ENCODE peak calls at places on chromosome 7, in nine cellular contexts. E is astrocyte of the cerebellum, C is esophagus squamous epithelium, M is psoas muscle, J is upper lobe of right lung, G is DND-41, V is lower lobe of right lung, N is OCI-LY7, T is fibroblast of the aortic adventitia. W is an unnamed sample.

GRCh38 chr7:65239707-65240352 is 133.8 kb upstream of the ZNF92 start:
- DNase-seq in C (no peak), N (no peak), J (peak), V (peak), E (no peak), G (no peak), M (no peak), T (no peak), W (no peak)

GRCh38 chr7:36232971-36233550 is 80.0 kb downstream of the EEPD1 start:
- DNase-seq in J (no peak), V (no peak), M (no peak), T (no peak), E (no peak), G (no peak), C (no peak), N (no peak), W (no peak)

GRCh38 chr7:131501422-131501821 is 55.0 kb downstream of the PODXL start:
- DNase-seq in M (no peak), C (no peak), E (peak), T (peak), N (no peak), G (peak), V (no peak), J (no peak), W (peak)

GRCh38 chr7:31850601-31851000 is 163.6 kb downstream of the PPP1R17 start:
- DNase-seq in E (no peak), G (no peak), V (no peak), J (no peak), T (no peak), C (no peak), N (no peak), M (no peak), W (no peak)

GRCh38 chr7:31811650-31812461 is 124.8 kb downstream of the PPP1R17 start:
- DNase-seq in V (peak), E (no peak), J (no peak), M (no peak), T (peak), G (no peak), C (no peak), N (no peak), W (peak)

GRCh38 chr7:95476904-95477594 is 8.7 kb upstream of the ASB4 start:
- DNase-seq in T (peak), G (peak), M (peak), J (no peak), V (peak), E (peak), C (no peak), N (peak), W (no peak)

GRCh38 chr7:372546-372938 is 82.6 kb downstream of the FOXL3 start:
- DNase-seq in C (no peak), T (no peak), M (no peak), J (peak), N (no peak), E (no peak), V (no peak), G (no peak), W (no peak)

GRCh38 chr7:105477908-105478307 is 44.2 kb downstream of the PUS7 start:
- DNase-seq in V (no peak), C (no peak), T (no peak), J (no peak), N (no peak), E (no peak), G (no peak), M (no peak), W (no peak)

GRCh38 chr7:99229234-99229633 is 21.3 kb upstream of the KPNA7 start:
- DNase-seq in M (no peak), T (no peak), E (no peak), V (no peak), C (no peak), J (no peak), N (no peak), G (no peak), W (no peak)

GRCh38 chr7:13894956-13895355 is 94.5 kb downstream of the ETV1 start:
- DNase-seq in N (no peak), J (no peak), M (no peak), T (no peak), C (no peak), E (no peak), V (no peak), G (no peak), W (no peak)

GRCh38 chr7:119572132-119572531 is 700.8 kb upstream of the KCND2 start:
- DNase-seq in E (no peak), C (no peak), V (no peak), J (no peak), M (no peak), N (no peak), T (no peak), G (no peak), W (no peak)

GRCh38 chr7:117871778-117872538 is 1.3 kb downstream of the CTTNBP2 start:
- DNase-seq in G (no peak), N (no peak), J (no peak), M (peak), V (no peak), C (no peak), E (no peak), T (peak), W (no peak)

GRCh38 chr7:106062521-106062931 is 49.6 kb downstream of the SYPL1 start:
- DNase-seq in E (no peak), N (peak), T (no peak), G (no peak), C (no peak), M (no peak), J (no peak), V (no peak), W (no peak)

GRCh38 chr7:47277321-47277781 is 304.6 kb downstream of the TNS3 start:
- DNase-seq in C (no peak), V (no peak), E (no peak), T (no peak), M (no peak), G (no peak), J (no peak), N (no peak), W (no peak)

GRCh38 chr7:155466142-155466813 is 8.3 kb downstream of the EN2 start:
- DNase-seq in N (no peak), E (no peak), M (no peak), T (no peak), V (no peak), C (no peak), J (no peak), G (no peak), W (no peak)

GRCh38 chr7:151795168-151795754 is 81.7 kb downstream of the PRKAG2 start:
- DNase-seq in J (peak), E (no peak), V (no peak), C (no peak), G (no peak), N (no peak), T (no peak), M (peak), W (no peak)

DNA sequence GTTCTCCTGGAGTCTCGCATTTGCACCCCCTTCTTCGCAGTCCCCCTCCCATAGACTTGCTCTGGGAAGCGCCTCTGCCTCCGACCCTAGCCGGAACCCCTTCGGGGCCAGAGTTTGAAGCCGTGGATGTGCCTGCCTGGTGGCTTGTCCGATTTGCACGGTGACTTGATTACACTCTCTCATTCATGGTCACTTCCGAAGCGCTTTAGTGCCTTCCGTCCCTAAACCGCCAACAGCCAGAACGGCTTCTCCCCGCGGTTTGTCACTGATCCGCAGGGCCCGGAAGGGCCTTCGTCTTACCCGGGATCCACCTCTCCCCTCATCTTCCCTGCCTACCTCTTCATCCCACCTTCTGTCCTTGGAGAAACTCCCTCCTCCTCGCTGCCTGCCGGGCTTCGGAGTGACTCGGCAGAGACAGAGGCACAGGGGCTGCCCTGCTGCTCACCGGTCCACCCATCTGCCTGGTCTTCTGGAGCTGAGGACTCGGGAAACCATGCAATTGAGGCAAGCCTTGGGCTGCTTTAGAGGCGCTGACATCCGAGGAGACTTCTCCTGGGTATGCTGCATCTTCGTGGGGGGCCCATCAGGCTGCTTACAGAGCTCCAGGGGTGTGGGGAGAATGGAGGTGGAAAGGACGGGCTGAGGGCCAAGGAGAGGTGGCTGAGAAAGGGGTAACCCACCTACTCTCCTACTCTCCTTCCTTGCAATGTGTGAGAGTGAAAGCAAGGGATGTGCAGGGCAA is 847 bp upstream of the HOXA11 start:
- DNase-seq in V (no peak), E (no peak), N (no peak), M (no peak), C (no peak), G (no peak), T (no peak), J (peak), W (no peak)
- H3K4me3 ChIP-seq in V (no peak), E (no peak), N (no peak), M (no peak), C (no peak), G (no peak), T (no peak), J (no peak), W (peak)

GRCh38 chr7:92244803-92245486 is 769 bp downstream of the KRIT1 start:
- DNase-seq in N (peak), E (no peak), C (no peak), G (no peak), T (peak), J (no peak), M (no peak), V (no peak), W (no peak)
- TF ChIP-seq CTCF in N (no peak), E (no peak), C (no peak), G (peak), T (no peak), J (no peak), M (no peak), V (no peak), W (no peak)

GRCh38 chr7:28165971-28166955 is 14.3 kb downstream of the JAZF1 start:
- DNase-seq in N (no peak), E (peak), G (no peak), M (no peak), C (no peak), J (no peak), T (peak), V (no peak), W (peak)
- H3K4me3 ChIP-seq in N (peak), E (no peak), G (no peak), M (no peak), C (no peak), J (no peak), T (no peak), V (no peak), W (no peak)

DNA sequence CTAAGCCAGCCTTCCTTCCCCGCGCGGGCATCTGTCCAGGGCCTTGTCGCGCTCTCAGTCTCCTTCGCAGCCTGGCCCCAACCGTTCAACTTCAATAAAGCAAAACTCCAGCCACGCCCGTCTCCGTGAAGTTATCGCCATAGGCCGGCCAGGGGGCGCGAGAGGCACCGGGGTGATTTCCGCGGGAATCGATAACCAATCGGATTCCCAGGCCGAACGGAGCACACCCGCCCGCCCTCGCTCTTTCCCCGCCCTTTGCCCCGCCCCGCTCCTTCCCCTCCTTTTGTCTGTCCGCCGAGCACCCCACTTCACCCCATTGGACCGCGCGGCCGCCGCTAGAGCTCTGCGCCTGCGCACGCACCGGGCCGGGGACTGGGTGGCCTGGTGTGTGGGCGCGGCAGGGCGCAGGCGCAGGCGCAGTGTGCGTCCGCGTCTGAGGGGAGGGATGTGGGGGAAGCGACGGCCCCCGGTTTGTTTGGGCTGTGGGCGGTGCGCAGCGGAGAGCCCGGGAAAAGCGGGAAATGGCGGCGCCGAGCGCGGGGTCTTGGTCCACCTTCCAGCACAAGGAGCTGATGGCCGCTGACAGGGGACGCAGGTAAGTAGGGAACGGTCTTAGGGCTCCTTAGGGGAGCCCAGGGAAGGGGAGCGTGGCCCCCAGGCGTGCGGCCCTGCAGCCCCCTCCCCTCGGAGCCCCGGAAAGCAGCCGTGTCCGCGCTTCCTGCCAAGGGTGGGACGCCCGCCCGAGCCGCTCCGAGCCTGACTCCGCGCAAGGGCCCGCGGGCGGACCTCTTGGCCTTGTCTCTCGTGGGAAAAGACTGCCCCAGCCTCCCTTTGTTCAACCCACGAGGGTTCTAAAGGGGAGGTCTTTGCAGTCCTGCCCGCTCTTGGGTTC is at the start of gene CASP2:
- DNase-seq in M (peak), T (peak), N (peak), C (peak), G (peak), E (peak), J (peak), V (peak), W (peak)
- TF ChIP-seq CTCF in M (peak), T (peak), N (peak), C (peak), G (peak), E (peak), J (peak), V (peak), W (peak)

DNA sequence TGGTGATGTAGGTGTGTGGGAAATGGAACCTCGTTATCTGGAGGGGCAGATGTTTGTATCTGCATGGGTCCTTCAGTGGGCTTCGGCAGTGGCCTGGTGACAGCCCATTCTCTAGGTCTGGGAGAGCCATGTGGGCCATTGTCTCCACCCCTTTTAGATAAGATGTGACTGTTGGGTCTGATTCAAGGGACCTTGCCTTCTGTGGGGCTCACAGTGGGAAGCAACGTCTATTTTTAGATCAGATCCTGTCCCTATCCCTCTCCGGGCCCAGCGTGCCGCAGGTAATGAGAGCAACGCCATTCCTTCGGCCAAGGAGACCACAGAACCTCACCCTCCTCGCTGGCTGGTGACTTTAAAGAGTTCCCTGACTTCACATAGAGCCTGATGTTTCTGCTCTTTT is 503.2 kb upstream of the FOXK1 start:
- DNase-seq in N (no peak), J (no peak), G (no peak), C (no peak), E (no peak), T (no peak), M (peak), V (no peak), W (no peak)
- H3K4me3 ChIP-seq in N (no peak), J (no peak), G (no peak), C (no peak), E (no peak), T (no peak), M (no peak), V (no peak), W (no peak)

DNA sequence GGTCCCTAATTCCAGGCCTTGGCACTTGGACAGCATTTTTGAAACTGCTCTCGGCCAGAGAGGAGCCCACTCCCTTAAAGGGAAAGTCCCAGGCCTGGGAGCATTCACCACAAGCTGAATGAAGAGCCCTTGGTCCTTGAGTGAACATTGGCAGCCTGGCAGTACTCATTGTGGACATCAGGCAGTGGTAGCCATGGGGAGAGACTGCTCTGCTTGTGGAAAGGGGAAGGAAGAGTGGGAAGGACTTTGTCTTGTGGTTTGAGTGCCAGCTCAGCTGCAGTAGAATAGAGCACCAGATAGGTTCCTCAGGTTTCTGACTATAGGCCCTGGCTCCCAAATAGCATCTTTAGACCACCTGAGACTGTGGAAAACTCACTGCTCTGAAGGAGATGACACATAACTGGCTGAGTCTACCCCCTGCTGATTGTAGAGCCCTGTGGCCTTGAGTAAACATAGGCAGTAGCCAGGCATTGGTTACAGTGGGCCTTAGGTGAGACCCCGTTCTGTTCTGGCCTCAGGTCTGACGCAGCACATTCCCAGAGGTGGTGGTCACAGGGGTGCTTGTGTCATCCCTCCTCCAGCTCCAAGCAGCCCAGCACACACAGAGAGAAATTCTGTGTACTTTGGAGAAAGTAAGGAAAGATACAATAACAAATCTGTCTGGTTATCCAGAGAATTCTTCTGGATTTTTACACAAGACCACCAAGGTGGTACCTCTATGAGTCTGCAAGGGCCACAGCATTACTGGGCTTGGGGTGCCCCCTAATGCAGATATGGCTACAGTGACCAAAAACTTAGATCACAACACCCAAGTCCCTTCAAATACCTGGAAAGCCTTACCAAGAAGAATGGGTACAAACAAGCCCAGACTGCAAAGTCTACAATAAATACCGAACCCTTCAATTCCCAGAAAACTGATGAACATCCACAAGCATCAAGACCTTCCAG is 153.8 kb downstream of the GNAI1 start:
- DNase-seq in E (peak), M (no peak), C (no peak), J (no peak), G (no peak), V (no peak), N (no peak), T (peak), W (no peak)
- TF ChIP-seq CTCF in E (peak), M (peak), C (no peak), J (peak), G (peak), V (peak), N (no peak), T (no peak), W (no peak)

GRCh38 chr7:27116019-27116411 is 13.5 kb upstream of the HOXA2 start:
- DNase-seq in T (no peak), V (no peak), N (no peak), C (no peak), J (no peak), G (no peak), E (no peak), M (no peak), W (no peak)

GRCh38 chr7:27116962-27117686 is 13.4 kb downstream of the HOXA4 start:
- DNase-seq in G (no peak), J (no peak), E (no peak), V (no peak), T (peak), C (no peak), N (no peak), M (no peak), W (no peak)

GRCh38 chr7:27117687-27118491 is 12.7 kb downstream of the HOXA4 start:
- DNase-seq in M (no peak), N (no peak), E (no peak), J (no peak), G (no peak), C (no peak), T (peak), V (no peak), W (no peak)

GRCh38 chr7:27115161-27116018 is 12.9 kb upstream of the HOXA2 start:
- DNase-seq in G (no peak), C (no peak), J (no peak), N (no peak), T (peak), V (no peak), M (peak), E (no peak), W (no peak)

DNA sequence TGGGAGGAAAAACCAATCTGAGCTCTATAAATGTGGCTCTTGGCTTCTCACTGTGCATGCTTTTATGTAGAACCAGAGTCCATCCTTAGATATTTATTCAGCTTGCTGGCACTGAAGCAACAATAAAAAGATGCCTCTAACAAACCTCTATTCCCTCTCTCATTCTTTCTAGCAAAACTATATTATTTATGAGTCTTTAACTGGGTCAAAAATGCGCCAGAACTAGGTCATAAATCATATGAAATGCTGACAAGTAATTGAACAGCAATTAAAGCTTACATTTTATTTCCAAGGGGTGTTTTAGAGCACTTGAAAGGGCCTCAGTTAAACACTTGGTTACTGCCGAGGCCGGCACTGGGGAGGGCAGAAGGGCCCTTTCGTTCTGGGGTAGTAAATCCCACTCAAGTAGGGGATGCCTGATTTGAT is 14.0 kb downstream of the HOXA4 start:
- DNase-seq in M (no peak), J (no peak), C (no peak), T (peak), E (no peak), G (no peak), N (no peak), V (no peak), W (no peak)
- H3K4me3 ChIP-seq in M (peak), J (peak), C (peak), T (peak), E (peak), G (no peak), N (no peak), V (peak), W (no peak)

GRCh38 chr7:128060018-128060417 is 28.8 kb upstream of the LRRC4 start:
- DNase-seq in C (no peak), N (no peak), M (no peak), J (no peak), V (no peak), E (no peak), G (no peak), T (no peak), W (no peak)
- TF ChIP-seq CTCF in C (no peak), N (no peak), M (no peak), J (no peak), V (no peak), E (peak), G (no peak), T (no peak), W (no peak)

GRCh38 chr7:2289621-2290020 is 24.6 kb downstream of the SNX8 start:
- DNase-seq in E (no peak), V (no peak), M (no peak), G (no peak), C (no peak), N (no peak), T (no peak), J (no peak), W (no peak)
- H3K4me3 ChIP-seq in E (no peak), V (no peak), M (no peak), G (no peak), C (no peak), N (no peak), T (no peak), J (no peak), W (no peak)